ENCODE peak calls at places on chromosome 12, in eight cellular contexts. One of them, this sample, is unnamed.

GRCh38 chr12:93729934-93730333 is 52.8 kb downstream of the CRADD start:
- DNase-seq in NCI-H2081: no peak
- DNase-seq in activated CD8-positive, alpha-beta memory T cell treated with anti-CD3 and anti-CD28 coated beads for 24 hours: no peak
- DNase-seq in memory B cell: no peak
- DNase-seq in NCI-H187 treated with DMSO at 0.1 percent for 48 hours: no peak
- DNase-seq in breast epithelium: no peak
- DNase-seq in stimulated activated CD4-positive, alpha-beta T cell treated with anti-CD3 and anti-CD28 coated beads, Interleukin-1b, Interleukin-23, amount 100 ng/mL, for 1 hour: no peak
- DNase-seq in LHCN-M2: no peak
- DNase-seq in this sample: no peak

GRCh38 chr12:64009321-64010068 is 165.0 kb downstream of the SRGAP1 start:
- DNase-seq in NCI-H2081: no peak
- DNase-seq in activated CD8-positive, alpha-beta memory T cell treated with anti-CD3 and anti-CD28 coated beads for 24 hours: no peak
- DNase-seq in memory B cell: no peak
- DNase-seq in NCI-H187 treated with DMSO at 0.1 percent for 48 hours: no peak
- DNase-seq in breast epithelium: no peak
- DNase-seq in stimulated activated CD4-positive, alpha-beta T cell treated with anti-CD3 and anti-CD28 coated beads, Interleukin-1b, Interleukin-23, amount 100 ng/mL, for 1 hour: no peak
- DNase-seq in LHCN-M2: no peak
- DNase-seq in this sample: no peak

GRCh38 chr12:31629756-31630732 is 29.4 kb upstream of the ETFBKMT start:
- DNase-seq in NCI-H2081: no peak
- DNase-seq in activated CD8-positive, alpha-beta memory T cell treated with anti-CD3 and anti-CD28 coated beads for 24 hours: no peak
- DNase-seq in memory B cell: no peak
- DNase-seq in NCI-H187 treated with DMSO at 0.1 percent for 48 hours: no peak
- DNase-seq in breast epithelium: no peak
- DNase-seq in stimulated activated CD4-positive, alpha-beta T cell treated with anti-CD3 and anti-CD28 coated beads, Interleukin-1b, Interleukin-23, amount 100 ng/mL, for 1 hour: no peak
- DNase-seq in LHCN-M2: peak; percentile 34
- DNase-seq in this sample: no peak

GRCh38 chr12:4074129-4074528 is 199.4 kb upstream of the CCND2 start:
- DNase-seq in NCI-H2081: no peak
- DNase-seq in activated CD8-positive, alpha-beta memory T cell treated with anti-CD3 and anti-CD28 coated beads for 24 hours: no peak
- DNase-seq in memory B cell: no peak
- DNase-seq in NCI-H187 treated with DMSO at 0.1 percent for 48 hours: no peak
- DNase-seq in breast epithelium: no peak
- DNase-seq in stimulated activated CD4-positive, alpha-beta T cell treated with anti-CD3 and anti-CD28 coated beads, Interleukin-1b, Interleukin-23, amount 100 ng/mL, for 1 hour: no peak
- DNase-seq in LHCN-M2: no peak
- DNase-seq in this sample: no peak

GRCh38 chr12:47838286-47838931 is 18.7 kb upstream of the HDAC7 start:
- DNase-seq in NCI-H2081: peak; percentile 30
- DNase-seq in activated CD8-positive, alpha-beta memory T cell treated with anti-CD3 and anti-CD28 coated beads for 24 hours: no peak
- DNase-seq in memory B cell: peak; percentile 33
- DNase-seq in NCI-H187 treated with DMSO at 0.1 percent for 48 hours: no peak
- DNase-seq in breast epithelium: no peak
- DNase-seq in stimulated activated CD4-positive, alpha-beta T cell treated with anti-CD3 and anti-CD28 coated beads, Interleukin-1b, Interleukin-23, amount 100 ng/mL, for 1 hour: no peak
- DNase-seq in LHCN-M2: no peak
- DNase-seq in this sample: no peak

GRCh38 chr12:96108321-96108720 is 72.9 kb upstream of the LTA4H start:
- DNase-seq in NCI-H2081: no peak
- DNase-seq in activated CD8-positive, alpha-beta memory T cell treated with anti-CD3 and anti-CD28 coated beads for 24 hours: peak; percentile 66
- DNase-seq in memory B cell: no peak
- DNase-seq in NCI-H187 treated with DMSO at 0.1 percent for 48 hours: no peak
- DNase-seq in breast epithelium: no peak
- DNase-seq in stimulated activated CD4-positive, alpha-beta T cell treated with anti-CD3 and anti-CD28 coated beads, Interleukin-1b, Interleukin-23, amount 100 ng/mL, for 1 hour: no peak
- DNase-seq in LHCN-M2: no peak
- DNase-seq in this sample: no peak

GRCh38 chr12:100591979-100592378 is 18.5 kb downstream of the GAS2L3 start:
- DNase-seq in NCI-H2081: no peak
- DNase-seq in activated CD8-positive, alpha-beta memory T cell treated with anti-CD3 and anti-CD28 coated beads for 24 hours: no peak
- DNase-seq in memory B cell: no peak
- DNase-seq in NCI-H187 treated with DMSO at 0.1 percent for 48 hours: no peak
- DNase-seq in breast epithelium: no peak
- DNase-seq in stimulated activated CD4-positive, alpha-beta T cell treated with anti-CD3 and anti-CD28 coated beads, Interleukin-1b, Interleukin-23, amount 100 ng/mL, for 1 hour: no peak
- DNase-seq in LHCN-M2: no peak
- DNase-seq in this sample: no peak

GRCh38 chr12:114777052-114777451 is 93.1 kb upstream of the TBX3 start:
- DNase-seq in NCI-H2081: no peak
- DNase-seq in activated CD8-positive, alpha-beta memory T cell treated with anti-CD3 and anti-CD28 coated beads for 24 hours: no peak
- DNase-seq in memory B cell: no peak
- DNase-seq in NCI-H187 treated with DMSO at 0.1 percent for 48 hours: no peak
- DNase-seq in breast epithelium: no peak
- DNase-seq in stimulated activated CD4-positive, alpha-beta T cell treated with anti-CD3 and anti-CD28 coated beads, Interleukin-1b, Interleukin-23, amount 100 ng/mL, for 1 hour: no peak
- DNase-seq in LHCN-M2: peak; percentile 64
- DNase-seq in this sample: no peak

GRCh38 chr12:22527999-22528398 is 16.3 kb downstream of the C2CD5 start:
- DNase-seq in NCI-H2081: no peak
- DNase-seq in activated CD8-positive, alpha-beta memory T cell treated with anti-CD3 and anti-CD28 coated beads for 24 hours: no peak
- DNase-seq in memory B cell: no peak
- DNase-seq in NCI-H187 treated with DMSO at 0.1 percent for 48 hours: no peak
- DNase-seq in breast epithelium: no peak
- DNase-seq in stimulated activated CD4-positive, alpha-beta T cell treated with anti-CD3 and anti-CD28 coated beads, Interleukin-1b, Interleukin-23, amount 100 ng/mL, for 1 hour: no peak
- DNase-seq in LHCN-M2: peak; percentile 65
- DNase-seq in this sample: no peak

GRCh38 chr12:117674763-117675162 is 294.0 kb downstream of the KSR2 start:
- DNase-seq in NCI-H2081: no peak
- DNase-seq in activated CD8-positive, alpha-beta memory T cell treated with anti-CD3 and anti-CD28 coated beads for 24 hours: no peak
- DNase-seq in memory B cell: no peak
- DNase-seq in NCI-H187 treated with DMSO at 0.1 percent for 48 hours: no peak
- DNase-seq in breast epithelium: no peak
- DNase-seq in stimulated activated CD4-positive, alpha-beta T cell treated with anti-CD3 and anti-CD28 coated beads, Interleukin-1b, Interleukin-23, amount 100 ng/mL, for 1 hour: no peak
- DNase-seq in LHCN-M2: no peak
- DNase-seq in this sample: no peak

GRCh38 chr12:123723765-123724164 is 11.6 kb downstream of the ATP6V0A2 start:
- DNase-seq in NCI-H2081: no peak
- DNase-seq in activated CD8-positive, alpha-beta memory T cell treated with anti-CD3 and anti-CD28 coated beads for 24 hours: no peak
- DNase-seq in memory B cell: no peak
- DNase-seq in NCI-H187 treated with DMSO at 0.1 percent for 48 hours: no peak
- DNase-seq in breast epithelium: no peak
- DNase-seq in stimulated activated CD4-positive, alpha-beta T cell treated with anti-CD3 and anti-CD28 coated beads, Interleukin-1b, Interleukin-23, amount 100 ng/mL, for 1 hour: no peak
- DNase-seq in LHCN-M2: no peak
- DNase-seq in this sample: no peak

GRCh38 chr12:62957233-62957953 is 22.4 kb upstream of the PPM1H start:
- DNase-seq in NCI-H2081: no peak
- DNase-seq in activated CD8-positive, alpha-beta memory T cell treated with anti-CD3 and anti-CD28 coated beads for 24 hours: no peak
- DNase-seq in memory B cell: no peak
- DNase-seq in NCI-H187 treated with DMSO at 0.1 percent for 48 hours: no peak
- DNase-seq in breast epithelium: no peak
- DNase-seq in stimulated activated CD4-positive, alpha-beta T cell treated with anti-CD3 and anti-CD28 coated beads, Interleukin-1b, Interleukin-23, amount 100 ng/mL, for 1 hour: no peak
- DNase-seq in LHCN-M2: peak; percentile 70
- DNase-seq in this sample: no peak

GRCh38 chr12:42474391-42474790 is 115.2 kb downstream of the PRICKLE1 start:
- DNase-seq in NCI-H2081: no peak
- DNase-seq in activated CD8-positive, alpha-beta memory T cell treated with anti-CD3 and anti-CD28 coated beads for 24 hours: no peak
- DNase-seq in memory B cell: no peak
- DNase-seq in NCI-H187 treated with DMSO at 0.1 percent for 48 hours: no peak
- DNase-seq in breast epithelium: no peak
- DNase-seq in stimulated activated CD4-positive, alpha-beta T cell treated with anti-CD3 and anti-CD28 coated beads, Interleukin-1b, Interleukin-23, amount 100 ng/mL, for 1 hour: no peak
- DNase-seq in LHCN-M2: peak; percentile 62
- DNase-seq in this sample: no peak

GRCh38 chr12:21697829-21698630 is 40.4 kb upstream of the LDHB start:
- DNase-seq in NCI-H2081: peak; percentile 10
- DNase-seq in activated CD8-positive, alpha-beta memory T cell treated with anti-CD3 and anti-CD28 coated beads for 24 hours: no peak
- DNase-seq in memory B cell: no peak
- DNase-seq in NCI-H187 treated with DMSO at 0.1 percent for 48 hours: no peak
- DNase-seq in breast epithelium: no peak
- DNase-seq in stimulated activated CD4-positive, alpha-beta T cell treated with anti-CD3 and anti-CD28 coated beads, Interleukin-1b, Interleukin-23, amount 100 ng/mL, for 1 hour: no peak
- DNase-seq in LHCN-M2: peak; percentile 30
- DNase-seq in this sample: no peak

GRCh38 chr12:88153959-88154358 is 11.9 kb downstream of the TMTC3 start:
- DNase-seq in NCI-H2081: no peak
- DNase-seq in activated CD8-positive, alpha-beta memory T cell treated with anti-CD3 and anti-CD28 coated beads for 24 hours: no peak
- DNase-seq in memory B cell: no peak
- DNase-seq in NCI-H187 treated with DMSO at 0.1 percent for 48 hours: no peak
- DNase-seq in breast epithelium: no peak
- DNase-seq in stimulated activated CD4-positive, alpha-beta T cell treated with anti-CD3 and anti-CD28 coated beads, Interleukin-1b, Interleukin-23, amount 100 ng/mL, for 1 hour: no peak
- DNase-seq in LHCN-M2: peak; percentile 40
- DNase-seq in this sample: no peak

GRCh38 chr12:122205590-122205925 is 2.0 kb downstream of the B3GNT4 start:
- DNase-seq in NCI-H2081: no peak
- DNase-seq in activated CD8-positive, alpha-beta memory T cell treated with anti-CD3 and anti-CD28 coated beads for 24 hours: no peak
- DNase-seq in memory B cell: no peak
- DNase-seq in NCI-H187 treated with DMSO at 0.1 percent for 48 hours: no peak
- DNase-seq in breast epithelium: peak; percentile 22
- DNase-seq in stimulated activated CD4-positive, alpha-beta T cell treated with anti-CD3 and anti-CD28 coated beads, Interleukin-1b, Interleukin-23, amount 100 ng/mL, for 1 hour: no peak
- DNase-seq in LHCN-M2: no peak
- DNase-seq in this sample: no peak

This sample was measured in GM19239.